ENCODE peak calls at places on chromosomes 6 and 20, in seven cellular contexts. U is cardiac muscle cell, M is PC-9, B is H7, O is K562, J is pancreas, X is bronchial epithelial cell. P is an unnamed sample.

GRCh38 chr20:6058684-6059295 is 4.9 kb upstream of the LRRN4 start:
- DNase-seq in U (peak; percentile 69), M (peak; percentile 71), B (no peak), O (no peak), J (no peak), X (peak; percentile 57), P (no peak)

GRCh38 chr6:51184046-51184445 is 365.4 kb downstream of the TFAP2B start:
- DNase-seq in U (no peak), M (no peak), B (no peak), O (no peak), J (no peak), X (no peak), P (no peak)

GRCh38 chr20:49762940-49763766 is 49.5 kb upstream of the B4GALT5 start:
- DNase-seq in U (no peak), M (peak; percentile 95), B (no peak), O (peak; percentile 30), J (no peak), X (peak; percentile 29), P (no peak)

GRCh38 chr6:53671111-53671510 is 5.6 kb upstream of the KLHL31 start:
- DNase-seq in U (peak; percentile 44), M (no peak), B (no peak), O (no peak), J (no peak), X (peak; percentile 28), P (no peak)

GRCh38 chr20:44619294-44619693 is 32.2 kb downstream of the ADA start:
- DNase-seq in U (no peak), M (no peak), B (no peak), O (no peak), J (no peak), X (no peak), P (no peak)

GRCh38 chr6:157653521-157653920 is 169.5 kb upstream of the SNX9 start:
- DNase-seq in U (no peak), M (no peak), B (no peak), O (no peak), J (no peak), X (no peak), P (no peak)

GRCh38 chr6:498795-499231 is 107.3 kb downstream of the IRF4 start:
- DNase-seq in U (peak; percentile 3), M (no peak), B (no peak), O (no peak), J (no peak), X (no peak), P (no peak)

GRCh38 chr20:62354031-62354808 is 12.9 kb downstream of the LAMA5 start:
- DNase-seq in U (no peak), M (no peak), B (peak; percentile 79), O (no peak), J (no peak), X (no peak), P (no peak)

GRCh38 chr20:35021063-35021462 is 65.4 kb downstream of the MYH7B start:
- DNase-seq in U (peak; percentile 67), M (no peak), B (peak; percentile 13), O (no peak), J (no peak), X (no peak), P (no peak)

GRCh38 chr6:195861-196360 is 96.4 kb upstream of the DUSP22 start:
- DNase-seq in U (peak; percentile 69), M (no peak), B (no peak), O (no peak), J (no peak), X (no peak), P (no peak)

GRCh38 chr6:155117266-155117665 is 122.2 kb downstream of the TIAM2 start:
- DNase-seq in U (peak; percentile 85), M (peak; percentile 42), B (no peak), O (no peak), J (no peak), X (no peak), P (no peak)

GRCh38 chr20:36298061-36298460 is 8.1 kb upstream of the DLGAP4 start:
- DNase-seq in U (no peak), M (no peak), B (no peak), O (no peak), J (no peak), X (no peak), P (no peak)

GRCh38 chr20:36301359-36302119 is 4.6 kb upstream of the DLGAP4 start:
- DNase-seq in U (no peak), M (no peak), B (no peak), O (no peak), J (no peak), X (no peak), P (no peak)

GRCh38 chr20:36298795-36299339 is 7.3 kb upstream of the DLGAP4 start:
- DNase-seq in U (no peak), M (no peak), B (no peak), O (no peak), J (no peak), X (no peak), P (no peak)

GRCh38 chr20:36299459-36299858 is 6.7 kb upstream of the DLGAP4 start:
- DNase-seq in U (no peak), M (no peak), B (no peak), O (no peak), J (no peak), X (no peak), P (no peak)

GRCh38 chr20:36297656-36298055 is 8.5 kb upstream of the DLGAP4 start:
- DNase-seq in U (no peak), M (no peak), B (no peak), O (no peak), J (no peak), X (no peak), P (no peak)
- H3K27me3 ChIP-seq in U (peaks cover 24% of the 10 kb centered on the region), M (peaks cover 77% of the 10 kb centered on the region), B (no peaks in the 10 kb centered on the region), O (peaks cover 32% of the 10 kb centered on the region), J (peaks cover 3% of the 10 kb centered on the region), X (peaks cover 9% of the 10 kb centered on the region), P (peaks cover 34% of the 10 kb centered on the region)

DNA sequence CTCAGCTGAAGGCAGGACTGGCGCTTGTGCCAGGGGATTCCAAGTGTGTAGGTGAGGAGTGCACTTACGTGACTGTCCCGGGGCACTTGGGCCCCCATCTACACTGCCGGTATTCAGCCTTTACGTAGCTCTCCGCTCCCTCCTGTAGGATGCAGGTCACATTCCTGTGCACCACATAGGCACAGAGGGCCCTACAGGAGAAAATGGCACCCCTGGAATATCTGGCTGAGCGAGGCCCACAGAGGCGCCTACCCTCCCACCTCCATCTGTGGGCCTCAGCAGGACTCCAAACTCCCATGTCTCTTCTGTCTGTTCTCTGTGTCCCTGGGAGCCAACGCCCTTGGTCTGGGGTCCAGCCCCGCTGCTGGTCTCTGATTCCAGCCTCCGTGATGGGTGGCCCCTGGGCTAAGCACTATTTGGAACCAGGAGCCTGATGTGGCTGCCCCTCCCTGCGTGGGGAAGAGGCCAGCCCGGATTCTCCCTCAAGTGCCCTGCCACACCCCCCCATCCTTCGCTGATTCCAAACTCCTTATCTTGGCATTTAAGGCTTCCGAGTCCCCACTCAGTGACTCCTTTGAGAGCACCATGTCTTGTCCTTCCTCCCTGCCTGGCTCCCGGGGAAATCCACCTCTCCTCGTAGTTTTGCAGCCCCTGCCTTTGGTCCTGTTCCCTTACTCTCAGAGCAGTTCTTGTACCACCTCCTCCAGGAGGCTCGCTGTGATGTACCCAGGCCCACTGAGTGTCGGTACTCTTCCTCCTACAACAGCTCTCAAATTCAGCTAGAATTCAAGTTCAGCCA is 1.5 kb downstream of the EMILIN3 start:
- DNase-seq in U (no peak), M (no peak), B (peak; percentile 61), O (no peak), J (no peak), X (no peak), P (no peak)
- H3K27me3 ChIP-seq in U (peaks cover 39% of the 10 kb centered on the region), M (no peaks in the 10 kb centered on the region), B (peaks cover 36% of the 10 kb centered on the region), O (peaks cover 73% of the 10 kb centered on the region), J (peaks cover 13% of the 10 kb centered on the region), X (peaks cover 23% of the 10 kb centered on the region), P (no peaks in the 10 kb centered on the region)

GRCh38 chr20:21083825-21084325 is 22.3 kb downstream of the LINC00237 start:
- DNase-seq in U (no peak), M (no peak), B (no peak), O (no peak), J (no peak), X (no peak), P (no peak)
- H3K27me3 ChIP-seq in U (peaks cover 6% of the 10 kb centered on the region), M (peaks cover 53% of the 10 kb centered on the region), B (no peaks in the 10 kb centered on the region), O (no peaks in the 10 kb centered on the region), J (peaks cover 6% of the 10 kb centered on the region), X (peaks cover 2% of the 10 kb centered on the region), P (peaks cover 13% of the 10 kb centered on the region)

GRCh38 chr6:27668442-27669275 is 195.8 kb upstream of the ZNF184 start:
- DNase-seq in U (peak; percentile 60), M (peak; percentile 75), B (peak; percentile 80), O (peak; percentile 80), J (peak; percentile 67), X (peak; percentile 80), P (peak; percentile 85)
- H3K27me3 ChIP-seq in U (peaks cover 62% of the 10 kb centered on the region), M (no peaks in the 10 kb centered on the region), B (peaks cover 23% of the 10 kb centered on the region), O (no peaks in the 10 kb centered on the region), J (peaks cover 85% of the 10 kb centered on the region), X (no peaks in the 10 kb centered on the region), P (no peaks in the 10 kb centered on the region)

GRCh38 chr6:109874621-109875020 is 103.5 kb upstream of the GPR6 start:
- DNase-seq in U (no peak), M (no peak), B (no peak), O (no peak), J (no peak), X (no peak), P (no peak)
- H3K27me3 ChIP-seq in U (no peaks in the 10 kb centered on the region), M (no peaks in the 10 kb centered on the region), B (no peaks in the 10 kb centered on the region), O (peaks cover 11% of the 10 kb centered on the region), J (no peaks in the 10 kb centered on the region), X (no peaks in the 10 kb centered on the region), P (no peaks in the 10 kb centered on the region)

DNA sequence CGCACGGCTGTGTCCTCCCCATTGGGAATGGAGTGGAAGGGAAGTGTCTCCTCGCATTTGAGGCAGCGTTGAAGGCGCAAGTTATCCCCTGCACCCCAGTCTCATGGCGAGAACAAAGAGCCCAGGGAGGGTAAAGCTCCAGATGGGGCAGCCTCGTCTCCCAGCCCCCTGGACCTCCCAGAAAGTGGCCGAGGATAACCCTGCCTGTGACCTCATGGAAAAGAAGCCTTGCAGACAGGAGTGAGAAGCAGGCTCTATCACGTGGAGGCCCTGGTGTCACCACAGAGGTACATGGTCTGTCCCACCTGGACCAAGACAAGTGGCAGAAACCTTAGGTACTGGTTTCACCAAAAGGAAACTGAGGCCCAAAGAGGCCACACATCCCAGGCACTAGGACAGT is 134.8 kb upstream of the RPS6KA2 start:
- DNase-seq in U (no peak), M (no peak), B (no peak), O (no peak), J (no peak), X (no peak), P (no peak)
- H3K27me3 ChIP-seq in U (no peaks in the 10 kb centered on the region), M (peaks cover 15% of the 10 kb centered on the region), B (no peaks in the 10 kb centered on the region), O (peaks cover 82% of the 10 kb centered on the region), J (no peaks in the 10 kb centered on the region), X (no peaks in the 10 kb centered on the region), P (no peaks in the 10 kb centered on the region)

P was measured in HAP-1.